ENCODE peak calls at places on chromosomes 2 and 18, in ten cellular contexts. D, A, S, E, P, Q, N, M, O and K are unnamed samples.

GRCh38 chr18:46051731-46052461 is 20.2 kb downstream of the PSTPIP2 start:
- DNase-seq in S (peak; percentile 52), Q (no peak), E (peak; percentile 85), A (no peak), O (no peak), P (no peak), M (no peak), N (no peak), D (peak; percentile 80), K (no peak)

GRCh38 chr2:187586091-187586632 is 31.9 kb upstream of the TFPI start:
- DNase-seq in E (peak; percentile 43), D (peak; percentile 89), N (no peak), Q (no peak), O (no peak), M (no peak), P (no peak), S (peak; percentile 77), A (no peak), K (no peak)

GRCh38 chr2:95353055-95353575 is 49.4 kb upstream of the FAHD2A start:
- DNase-seq in M (no peak), P (no peak), Q (no peak), E (no peak), O (no peak), N (no peak), A (no peak), D (no peak), S (no peak), K (no peak)

GRCh38 chr18:11506871-11507270 is 102.5 kb upstream of the SLC35G4 start:
- DNase-seq in D (no peak), E (no peak), O (no peak), A (no peak), N (no peak), S (no peak), M (no peak), P (no peak), Q (no peak), K (no peak)

GRCh38 chr2:126496493-126496892 is 159.5 kb upstream of the GYPC start:
- DNase-seq in Q (peak; percentile 41), D (no peak), P (no peak), A (peak; percentile 47), M (no peak), S (no peak), N (no peak), E (no peak), O (no peak), K (no peak)

GRCh38 chr18:42882146-42882545 is 233.3 kb downstream of the RIT2 start:
- DNase-seq in S (no peak), P (no peak), M (no peak), A (no peak), Q (no peak), E (no peak), D (no peak), N (no peak), O (no peak), K (no peak)

GRCh38 chr2:26008851-26009566 is 24.9 kb upstream of the RAB10 start:
- DNase-seq in N (no peak), Q (no peak), O (peak; percentile 92), S (peak; percentile 99), A (no peak), D (peak; percentile 100), E (peak; percentile 96), P (no peak), M (no peak), K (no peak)

GRCh38 chr2:10424051-10424450 is 24.1 kb downstream of the ODC1 start:
- DNase-seq in A (no peak), P (no peak), O (no peak), S (no peak), M (no peak), D (no peak), N (no peak), E (peak; percentile 87), Q (no peak), K (no peak)

GRCh38 chr2:98809116-98809515 is 78.2 kb upstream of the MGAT4A start:
- DNase-seq in Q (no peak), D (no peak), P (no peak), S (no peak), N (no peak), A (no peak), E (no peak), O (no peak), M (no peak), K (no peak)

GRCh38 chr2:170307988-170308387 is 130.0 kb downstream of the MYO3B start:
- DNase-seq in S (no peak), N (no peak), A (no peak), P (no peak), O (no peak), Q (no peak), M (no peak), D (peak; percentile 43), E (no peak), K (no peak)

GRCh38 chr2:171630812-171631626 is 56.2 kb upstream of the DYNC1I2 start:
- DNase-seq in M (no peak), P (no peak), A (no peak), N (no peak), Q (no peak), S (peak; percentile 2), E (peak; percentile 46), D (no peak), O (no peak), K (no peak)

GRCh38 chr2:219398721-219399333 is 11.1 kb upstream of the DNPEP start:
- DNase-seq in N (no peak), O (no peak), A (no peak), P (no peak), D (peak; percentile 20), S (no peak), M (no peak), E (peak; percentile 53), Q (no peak), K (no peak)

GRCh38 chr18:686339-687111 is 25.9 kb downstream of the ENOSF1 start:
- DNase-seq in P (no peak), N (no peak), Q (no peak), S (no peak), A (no peak), D (no peak), M (no peak), O (no peak), E (peak; percentile 14), K (no peak)

GRCh38 chr2:182581196-182581935 is 134.7 kb upstream of the DNAJC10 start:
- DNase-seq in E (no peak), O (no peak), M (no peak), S (no peak), N (no peak), A (no peak), D (no peak), P (no peak), Q (no peak), K (no peak)

GRCh38 chr18:35343936-35344735 is at the start of gene ZNF24:
- DNase-seq in A (peak; percentile 92), E (peak; percentile 97), D (peak; percentile 73), O (peak; percentile 93), Q (peak; percentile 97), P (peak; percentile 92), N (peak; percentile 90), S (peak; percentile 93), M (peak; percentile 98), K (peak; percentile 93)
- TF ChIP-seq CTCF in A (no peak), E (no peak), D (no peak), O (no peak), Q (no peak), P (no peak), N (no peak), S (no peak), M (no peak), K (no peak)

DNA sequence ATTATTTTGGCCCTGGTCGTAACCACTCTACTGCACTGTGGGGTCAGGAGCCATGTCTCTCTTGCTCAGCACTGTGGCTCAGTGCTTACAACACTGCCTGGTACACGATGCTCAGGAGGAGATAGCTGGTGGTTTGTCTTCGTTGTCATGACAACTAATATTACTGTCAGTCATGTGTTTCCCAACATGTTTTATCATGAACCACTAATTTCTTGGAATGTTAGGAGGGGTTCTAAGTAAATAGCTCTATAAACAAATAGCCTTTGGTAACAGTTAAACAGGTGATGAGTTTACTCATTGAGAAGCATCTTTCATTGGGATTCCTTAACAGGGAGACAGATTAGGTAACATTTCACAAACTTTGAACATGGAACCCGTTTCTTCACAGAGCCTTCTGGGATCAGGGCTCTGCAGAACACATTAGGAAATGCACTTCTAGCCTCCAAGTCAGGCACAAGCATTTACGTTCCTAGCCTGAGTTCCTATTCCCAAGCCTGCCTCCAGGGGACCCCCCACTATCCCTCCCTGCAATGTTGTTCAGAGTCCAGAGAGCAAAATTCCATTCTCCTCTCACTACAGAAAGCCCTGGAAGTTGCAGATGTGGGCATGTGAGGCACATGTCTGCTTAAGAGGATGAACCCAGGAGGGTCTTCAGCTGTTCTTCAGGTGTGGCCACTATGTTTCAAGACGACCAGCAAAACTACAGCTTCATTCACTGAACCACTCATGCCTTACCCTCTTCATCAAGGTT is 6.4 kb upstream of the RBM44 start:
- DNase-seq in N (no peak), O (no peak), M (no peak), D (peak; percentile 43), P (no peak), A (no peak), E (peak; percentile 33), S (peak; percentile 9), Q (no peak), K (no peak)
- TF ChIP-seq CTCF in N (no peak), O (no peak), M (peak; percentile 50), D (peak; percentile 7), P (no peak), A (no peak), E (peak; percentile 26), S (no peak), Q (no peak), K (no peak)

GRCh38 chr2:226994775-226995174 is 158.9 kb downstream of the RHBDD1 start:
- DNase-seq in E (no peak), S (peak; percentile 18), M (no peak), O (no peak), D (no peak), P (no peak), A (no peak), N (no peak), Q (no peak), K (no peak)
- TF ChIP-seq CTCF in E (peak; percentile 4), S (peak; percentile 10), M (no peak), O (no peak), D (no peak), P (no peak), A (no peak), N (no peak), Q (no peak), K (no peak)

GRCh38 chr2:45259144-45259543 is 249.9 kb upstream of the SIX2 start:
- DNase-seq in P (no peak), N (no peak), M (no peak), A (no peak), O (no peak), Q (no peak), D (peak; percentile 53), E (no peak), S (no peak), K (no peak)

GRCh38 chr2:45256867-45257641 is 247.8 kb upstream of the SIX2 start:
- DNase-seq in S (no peak), A (no peak), E (no peak), N (no peak), P (no peak), M (no peak), D (no peak), O (no peak), Q (no peak), K (no peak)

GRCh38 chr2:45257820-45258219 is 248.6 kb upstream of the SIX2 start:
- DNase-seq in O (no peak), E (no peak), P (no peak), A (no peak), N (no peak), S (no peak), Q (no peak), M (no peak), D (no peak), K (no peak)

GRCh38 chr2:45259547-45260160 is 250.4 kb upstream of the SIX2 start:
- DNase-seq in M (no peak), Q (no peak), D (no peak), N (no peak), O (no peak), E (peak; percentile 50), A (no peak), P (no peak), S (no peak), K (no peak)

GRCh38 chr2:45258251-45258775 is 249.1 kb upstream of the SIX2 start:
- DNase-seq in A (no peak), M (no peak), S (no peak), P (no peak), D (no peak), Q (no peak), E (no peak), N (no peak), O (no peak), K (no peak)
- TF ChIP-seq CTCF in A (no peak), M (no peak), S (no peak), P (no peak), D (no peak), Q (no peak), E (no peak), N (no peak), O (no peak), K (no peak)